ENCODE peak calls at places on chromosomes 7 and 10, in seven cellular contexts. J is K562, B is GM12878, Y is HepG2, V is endothelial cell of umbilical vein, C is SK-N-SH, O is H1. X is an unnamed sample.
A peak's percentile ranks its signal among the peaks of the same experiment; 100 is the strongest.

GRCh38 chr10:100930368-100930767 is 17.6 kb downstream of the SLF2 start:
- DNase-seq in J (no peak), B (no peak), Y (peak; percentile 25), V (no peak), C (no peak), O (no peak), X (no peak)

GRCh38 chr7:31603076-31603475 is 83.9 kb upstream of the PPP1R17 start:
- DNase-seq in J (no peak), B (no peak), Y (no peak), V (no peak), C (no peak), O (no peak), X (no peak)

GRCh38 chr10:89390875-89391576 is 1.4 kb upstream of the IFIT1 start:
- DNase-seq in J (no peak), B (no peak), Y (no peak), V (no peak), C (no peak), O (no peak), X (no peak)

GRCh38 chr10:70762441-70763177 is 22.6 kb downstream of the TBATA start:
- DNase-seq in J (no peak), B (no peak), Y (no peak), V (no peak), C (no peak), O (no peak), X (no peak)

GRCh38 chr10:130491698-130492050 is 355.5 kb downstream of the GLRX3 start:
- DNase-seq in J (no peak), B (no peak), Y (no peak), V (no peak), C (no peak), O (no peak), X (no peak)

GRCh38 chr10:131931981-131932380 is 31.2 kb downstream of the PPP2R2D start:
- DNase-seq in J (no peak), B (no peak), Y (no peak), V (no peak), C (no peak), O (no peak), X (no peak)

GRCh38 chr10:14396441-14397048 is 65.8 kb upstream of the FRMD4A start:
- DNase-seq in J (peak; percentile 10), B (no peak), Y (no peak), V (no peak), C (peak; percentile 47), O (no peak), X (no peak)

GRCh38 chr7:25862993-25863726 is 288.8 kb upstream of the NFE2L3 start:
- DNase-seq in J (no peak), B (no peak), Y (no peak), V (no peak), C (no peak), O (no peak), X (no peak)

GRCh38 chr7:17946591-17946990 is 6.3 kb upstream of the SNX13 start:
- DNase-seq in J (no peak), B (no peak), Y (no peak), V (no peak), C (no peak), O (no peak), X (no peak)

GRCh38 chr10:114285961-114286441 is 46.9 kb downstream of the VWA2 start:
- DNase-seq in J (no peak), B (no peak), Y (no peak), V (no peak), C (no peak), O (no peak), X (no peak)

GRCh38 chr7:129101746-129102145 is 42.8 kb upstream of the TSPAN33 start:
- DNase-seq in J (no peak), B (no peak), Y (no peak), V (no peak), C (no peak), O (no peak), X (no peak)

GRCh38 chr7:44973610-44974401 is 5.0 kb downstream of the MYO1G start:
- DNase-seq in J (peak; percentile 85), B (no peak), Y (peak; percentile 34), V (peak; percentile 39), C (peak; percentile 75), O (no peak), X (no peak)

GRCh38 chr7:106219170-106219569 is 65.6 kb downstream of the NAMPT start:
- DNase-seq in J (no peak), B (no peak), Y (no peak), V (peak; percentile 49), C (no peak), O (no peak), X (no peak)

GRCh38 chr7:114930829-114931655 is 9.1 kb downstream of the MDFIC start:
- DNase-seq in J (no peak), B (no peak), Y (no peak), V (no peak), C (no peak), O (no peak), X (no peak)

GRCh38 chr7:132424277-132424676 is 152.0 kb downstream of the PLXNA4 start:
- DNase-seq in J (no peak), B (no peak), Y (no peak), V (no peak), C (no peak), O (no peak), X (no peak)

GRCh38 chr10:122269097-122269687 is 1.9 kb upstream of the BTBD16 start:
- DNase-seq in J (no peak), B (no peak), Y (no peak), V (no peak), C (no peak), O (no peak), X (no peak)

GRCh38 chr7:4286281-4286680 is 395.8 kb upstream of the FOXK1 start:
- DNase-seq in J (no peak), B (no peak), Y (no peak), V (no peak), C (no peak), O (no peak), X (no peak)

GRCh38 chr7:74051629-74052410 is 23.8 kb downstream of the ELN start:
- DNase-seq in J (peak; percentile 80), B (no peak), Y (peak; percentile 56), V (no peak), C (peak; percentile 74), O (no peak), X (peak; percentile 34)

GRCh38 chr7:74598558-74598957 is 59.0 kb upstream of the GTF2I start:
- DNase-seq in J (no peak), B (no peak), Y (no peak), V (no peak), C (no peak), O (no peak), X (no peak)

GRCh38 chr10:5184987-5185386 is at the start of gene AKR1C8:
- DNase-seq in J (no peak), B (no peak), Y (no peak), V (no peak), C (no peak), O (no peak), X (no peak)

GRCh38 chr7:85474234-85474633 is 287.4 kb upstream of the SEMA3D start:
- DNase-seq in J (no peak), B (peak; percentile 8), Y (no peak), V (no peak), C (no peak), O (no peak), X (no peak)

GRCh38 chr7:3164363-3164762 is 120.7 kb upstream of the CARD11 start:
- DNase-seq in J (no peak), B (no peak), Y (peak; percentile 93), V (no peak), C (no peak), O (no peak), X (no peak)

GRCh38 chr10:100811261-100811660 is 65.9 kb downstream of the PAX2 start:
- DNase-seq in J (no peak), B (no peak), Y (no peak), V (no peak), C (no peak), O (no peak), X (no peak)

GRCh38 chr10:99938563-99938962 is 71.2 kb downstream of the DNMBP start:
- DNase-seq in J (no peak), B (peak; percentile 66), Y (no peak), V (no peak), C (no peak), O (no peak), X (no peak)

GRCh38 chr7:46134795-46135194 is 213.7 kb upstream of the IGFBP3 start:
- DNase-seq in J (no peak), B (no peak), Y (no peak), V (no peak), C (no peak), O (no peak), X (no peak)

GRCh38 chr7:105257338-105257737 is 131.4 kb downstream of the SRPK2 start:
- DNase-seq in J (peak; percentile 29), B (no peak), Y (no peak), V (no peak), C (peak; percentile 50), O (no peak), X (no peak)

GRCh38 chr7:117974891-117975290 is 101.7 kb upstream of the CTTNBP2 start:
- DNase-seq in J (no peak), B (no peak), Y (no peak), V (no peak), C (no peak), O (no peak), X (no peak)

DNA sequence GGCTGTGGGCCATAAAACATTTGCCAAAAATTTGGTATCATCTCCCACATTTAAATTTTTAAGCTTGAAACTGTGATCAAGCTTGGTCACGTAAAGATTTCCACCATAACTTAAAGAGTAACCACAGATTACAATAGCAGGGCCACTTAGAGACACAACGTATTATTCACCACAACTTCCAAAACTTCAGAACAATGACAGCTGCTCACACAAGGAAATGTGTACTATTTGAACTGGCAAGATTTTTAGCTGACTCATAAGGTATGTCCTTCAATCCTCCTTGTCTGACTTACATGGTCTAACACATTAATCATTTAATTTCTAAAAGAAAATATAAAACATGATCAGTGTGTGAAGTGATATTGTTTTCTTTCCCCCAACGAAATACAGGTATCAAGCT is 234.5 kb downstream of the PARD3 start:
- DNase-seq in J (no peak), B (no peak), Y (peak; percentile 17), V (peak; percentile 93), C (no peak), O (no peak), X (no peak)
- H3K9ac ChIP-seq in J (no peak overlapping the region), B (no peak overlapping the region), Y (no peak overlapping the region), V (peak overlapping the region; percentile 43), C (no peak overlapping the region), O (no peak overlapping the region), X (no peak overlapping the region)

DNA sequence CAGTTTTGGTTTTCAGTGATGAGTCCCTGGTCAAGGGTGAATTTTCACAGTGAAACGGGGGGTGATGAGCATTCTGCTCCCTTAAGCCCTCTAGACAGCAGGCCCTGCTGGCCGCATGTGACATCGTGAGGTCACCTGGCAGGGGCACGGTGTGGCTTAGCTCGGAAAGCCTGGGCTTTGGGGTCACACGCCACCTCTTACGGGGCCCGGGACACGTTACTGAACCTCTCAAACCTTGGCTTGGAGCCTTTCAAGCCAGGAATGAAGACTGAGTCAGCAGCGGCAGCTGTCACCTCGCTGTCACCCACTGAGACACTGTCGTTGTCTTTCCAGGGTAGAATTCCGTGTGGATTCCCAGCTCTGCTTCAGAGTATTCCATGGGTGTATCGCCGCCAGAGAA is 4.1 kb downstream of the GET4 start:
- DNase-seq in J (no peak), B (no peak), Y (no peak), V (no peak), C (no peak), O (no peak), X (no peak)
- TF ChIP-seq MAX in J (no peak), B (no peak), Y (no peak), V (no peak), C (no peak), O (no peak), X (no peak)

GRCh38 chr7:37284805-37285211 is 163.9 kb downstream of the ELMO1 start:
- DNase-seq in J (peak; percentile 52), B (peak; percentile 9), Y (peak; percentile 16), V (peak; percentile 80), C (peak; percentile 72), O (peak; percentile 23), X (peak; percentile 24)
- H3K9ac ChIP-seq in J (no peak overlapping the region), B (no peak overlapping the region), Y (no peak overlapping the region), V (no peak overlapping the region), C (no peak overlapping the region), O (no peak overlapping the region), X (no peak overlapping the region)

GRCh38 chr7:144468990-144469732 is 65.7 kb upstream of the NOBOX start:
- DNase-seq in J (no peak), B (no peak), Y (no peak), V (no peak), C (no peak), O (no peak), X (no peak)
- TF ChIP-seq MAX in J (no peak), B (no peak), Y (no peak), V (no peak), C (no peak), O (no peak), X (no peak)

X was measured in HCT116.